ENCODE peak calls at places on chromosomes 11 and 22, in six cellular contexts. One of them, this sample, is unnamed.

GRCh38 chr11:123562166-123562565 is 92.3 kb downstream of the SCN3B start:
- DNase-seq in thoracic aorta: no peak
- DNase-seq in AG04450: no peak
- DNase-seq in CD8-positive, alpha-beta T cell: no peak
- DNase-seq in caudate nucleus: peak
- DNase-seq in dorsolateral prefrontal cortex: no peak
- DNase-seq in this sample: no peak

GRCh38 chr11:61689164-61689496 is 8.9 kb downstream of the DAGLA start:
- DNase-seq in thoracic aorta: no peak
- DNase-seq in AG04450: no peak
- DNase-seq in CD8-positive, alpha-beta T cell: no peak
- DNase-seq in caudate nucleus: no peak
- DNase-seq in dorsolateral prefrontal cortex: no peak
- DNase-seq in this sample: no peak

GRCh38 chr11:134024420-134025085 is 44.3 kb upstream of the JAM3 start:
- DNase-seq in thoracic aorta: no peak
- DNase-seq in AG04450: no peak
- DNase-seq in CD8-positive, alpha-beta T cell: no peak
- DNase-seq in caudate nucleus: no peak
- DNase-seq in dorsolateral prefrontal cortex: no peak
- DNase-seq in this sample: no peak

GRCh38 chr11:134644489-134645456 is 232.7 kb upstream of the B3GAT1 start:
- DNase-seq in thoracic aorta: no peak
- DNase-seq in AG04450: no peak
- DNase-seq in CD8-positive, alpha-beta T cell: peak
- DNase-seq in caudate nucleus: no peak
- DNase-seq in dorsolateral prefrontal cortex: no peak
- DNase-seq in this sample: no peak

GRCh38 chr11:96204366-96204659 is 138.7 kb downstream of the MAML2 start:
- DNase-seq in thoracic aorta: no peak
- DNase-seq in AG04450: no peak
- DNase-seq in CD8-positive, alpha-beta T cell: no peak
- DNase-seq in caudate nucleus: no peak
- DNase-seq in dorsolateral prefrontal cortex: no peak
- DNase-seq in this sample: no peak

GRCh38 chr22:48417143-48418070 is 1410.3 kb downstream of the BRD1 start:
- DNase-seq in thoracic aorta: no peak
- DNase-seq in AG04450: no peak
- DNase-seq in CD8-positive, alpha-beta T cell: no peak
- DNase-seq in caudate nucleus: no peak
- DNase-seq in dorsolateral prefrontal cortex: no peak
- DNase-seq in this sample: no peak

GRCh38 chr22:42222140-42222539 is 48.3 kb downstream of the TCF20 start:
- DNase-seq in thoracic aorta: no peak
- DNase-seq in AG04450: no peak
- DNase-seq in CD8-positive, alpha-beta T cell: no peak
- DNase-seq in caudate nucleus: no peak
- DNase-seq in dorsolateral prefrontal cortex: no peak
- DNase-seq in this sample: no peak

GRCh38 chr11:64152841-64153691 is 12.8 kb downstream of the MACROD1 start:
- DNase-seq in thoracic aorta: no peak
- DNase-seq in AG04450: no peak
- DNase-seq in CD8-positive, alpha-beta T cell: peak
- DNase-seq in caudate nucleus: peak
- DNase-seq in dorsolateral prefrontal cortex: no peak
- DNase-seq in this sample: peak

GRCh38 chr11:110896358-110896757 is 184.1 kb upstream of the ARHGAP20 start:
- DNase-seq in thoracic aorta: no peak
- DNase-seq in AG04450: peak
- DNase-seq in CD8-positive, alpha-beta T cell: no peak
- DNase-seq in caudate nucleus: no peak
- DNase-seq in dorsolateral prefrontal cortex: no peak
- DNase-seq in this sample: no peak

GRCh38 chr11:94175545-94175944 is 46.9 kb downstream of the PANX1 start:
- DNase-seq in thoracic aorta: peak
- DNase-seq in AG04450: no peak
- DNase-seq in CD8-positive, alpha-beta T cell: no peak
- DNase-seq in caudate nucleus: no peak
- DNase-seq in dorsolateral prefrontal cortex: no peak
- DNase-seq in this sample: no peak

GRCh38 chr22:38176170-38176741 is 5.4 kb downstream of the PLA2G6 start:
- DNase-seq in thoracic aorta: no peak
- DNase-seq in AG04450: peak
- DNase-seq in CD8-positive, alpha-beta T cell: peak
- DNase-seq in caudate nucleus: no peak
- DNase-seq in dorsolateral prefrontal cortex: no peak
- DNase-seq in this sample: peak

GRCh38 chr11:64341851-64342791 is 2.1 kb downstream of the CCDC88B start:
- DNase-seq in thoracic aorta: peak
- DNase-seq in AG04450: peak
- DNase-seq in CD8-positive, alpha-beta T cell: peak
- DNase-seq in caudate nucleus: peak
- DNase-seq in dorsolateral prefrontal cortex: peak
- DNase-seq in this sample: peak

GRCh38 chr11:111793863-111794262 is 27.7 kb upstream of the PPP2R1B start:
- DNase-seq in thoracic aorta: no peak
- DNase-seq in AG04450: no peak
- DNase-seq in CD8-positive, alpha-beta T cell: no peak
- DNase-seq in caudate nucleus: no peak
- DNase-seq in dorsolateral prefrontal cortex: no peak
- DNase-seq in this sample: no peak

GRCh38 chr22:49862408-49862776 is 8.7 kb downstream of the ZBED4 start:
- DNase-seq in thoracic aorta: no peak
- DNase-seq in AG04450: no peak
- DNase-seq in CD8-positive, alpha-beta T cell: no peak
- DNase-seq in caudate nucleus: no peak
- DNase-seq in dorsolateral prefrontal cortex: peak
- DNase-seq in this sample: no peak

GRCh38 chr22:44358723-44359440 is 46.1 kb upstream of the SHISAL1 start:
- DNase-seq in thoracic aorta: no peak
- DNase-seq in AG04450: no peak
- DNase-seq in CD8-positive, alpha-beta T cell: no peak
- DNase-seq in caudate nucleus: no peak
- DNase-seq in dorsolateral prefrontal cortex: no peak
- DNase-seq in this sample: no peak

GRCh38 chr11:61815790-61816735 is 740 bp downstream of the FADS1 start:
- DNase-seq in thoracic aorta: peak
- DNase-seq in AG04450: no peak
- DNase-seq in CD8-positive, alpha-beta T cell: peak
- DNase-seq in caudate nucleus: peak
- DNase-seq in dorsolateral prefrontal cortex: no peak
- DNase-seq in this sample: peak

GRCh38 chr11:94655291-94655690 is 88.1 kb downstream of the PIWIL4 start:
- DNase-seq in thoracic aorta: no peak
- DNase-seq in AG04450: no peak
- DNase-seq in CD8-positive, alpha-beta T cell: no peak
- DNase-seq in caudate nucleus: no peak
- DNase-seq in dorsolateral prefrontal cortex: no peak
- DNase-seq in this sample: no peak

GRCh38 chr11:77187776-77188175 is 59.7 kb downstream of the MYO7A start:
- DNase-seq in thoracic aorta: no peak
- DNase-seq in AG04450: no peak
- DNase-seq in CD8-positive, alpha-beta T cell: no peak
- DNase-seq in caudate nucleus: no peak
- DNase-seq in dorsolateral prefrontal cortex: no peak
- DNase-seq in this sample: no peak

GRCh38 chr22:23883658-23884057 is 10.5 kb upstream of the MIF start:
- DNase-seq in thoracic aorta: no peak
- DNase-seq in AG04450: no peak
- DNase-seq in CD8-positive, alpha-beta T cell: no peak
- DNase-seq in caudate nucleus: no peak
- DNase-seq in dorsolateral prefrontal cortex: no peak
- DNase-seq in this sample: no peak

GRCh38 chr11:132943325-132943736 is 589.0 kb downstream of the OPCML start:
- DNase-seq in thoracic aorta: no peak
- DNase-seq in AG04450: no peak
- DNase-seq in CD8-positive, alpha-beta T cell: no peak
- DNase-seq in caudate nucleus: no peak
- DNase-seq in dorsolateral prefrontal cortex: no peak
- DNase-seq in this sample: no peak

GRCh38 chr11:36365937-36366336 is 69.8 kb downstream of the PRR5L start:
- DNase-seq in thoracic aorta: no peak
- DNase-seq in AG04450: no peak
- DNase-seq in CD8-positive, alpha-beta T cell: no peak
- DNase-seq in caudate nucleus: no peak
- DNase-seq in dorsolateral prefrontal cortex: no peak
- DNase-seq in this sample: no peak

GRCh38 chr11:28835317-28835716 is 727.1 kb downstream of the METTL15 start:
- DNase-seq in thoracic aorta: no peak
- DNase-seq in AG04450: no peak
- DNase-seq in CD8-positive, alpha-beta T cell: no peak
- DNase-seq in caudate nucleus: no peak
- DNase-seq in dorsolateral prefrontal cortex: no peak
- DNase-seq in this sample: no peak

GRCh38 chr22:29197096-29197495 is 8.6 kb upstream of the EMID1 start:
- DNase-seq in thoracic aorta: no peak
- DNase-seq in AG04450: no peak
- DNase-seq in CD8-positive, alpha-beta T cell: no peak
- DNase-seq in caudate nucleus: no peak
- DNase-seq in dorsolateral prefrontal cortex: no peak
- DNase-seq in this sample: no peak

GRCh38 chr11:83219095-83219494 is 25.6 kb downstream of the ANKRD42 start:
- DNase-seq in thoracic aorta: no peak
- DNase-seq in AG04450: no peak
- DNase-seq in CD8-positive, alpha-beta T cell: no peak
- DNase-seq in caudate nucleus: no peak
- DNase-seq in dorsolateral prefrontal cortex: no peak
- DNase-seq in this sample: no peak

GRCh38 chr11:124793466-124794278 is 6.5 kb downstream of the MSANTD2 start:
- DNase-seq in thoracic aorta: no peak
- DNase-seq in AG04450: no peak
- DNase-seq in CD8-positive, alpha-beta T cell: no peak
- DNase-seq in caudate nucleus: no peak
- DNase-seq in dorsolateral prefrontal cortex: no peak
- DNase-seq in this sample: no peak

GRCh38 chr11:122271747-122272146 is 155.7 kb upstream of the BLID start:
- DNase-seq in thoracic aorta: no peak
- DNase-seq in AG04450: no peak
- DNase-seq in CD8-positive, alpha-beta T cell: no peak
- DNase-seq in caudate nucleus: no peak
- DNase-seq in dorsolateral prefrontal cortex: no peak
- DNase-seq in this sample: no peak

GRCh38 chr11:123775274-123775673 is 21.0 kb upstream of the OR6X1 start:
- DNase-seq in thoracic aorta: no peak
- DNase-seq in AG04450: no peak
- DNase-seq in CD8-positive, alpha-beta T cell: no peak
- DNase-seq in caudate nucleus: no peak
- DNase-seq in dorsolateral prefrontal cortex: no peak
- DNase-seq in this sample: no peak

GRCh38 chr11:43933608-43934358 is 8.7 kb upstream of the C11orf96 start:
- DNase-seq in thoracic aorta: no peak
- DNase-seq in AG04450: no peak
- DNase-seq in CD8-positive, alpha-beta T cell: no peak
- DNase-seq in caudate nucleus: peak
- DNase-seq in dorsolateral prefrontal cortex: no peak
- DNase-seq in this sample: no peak

DNA sequence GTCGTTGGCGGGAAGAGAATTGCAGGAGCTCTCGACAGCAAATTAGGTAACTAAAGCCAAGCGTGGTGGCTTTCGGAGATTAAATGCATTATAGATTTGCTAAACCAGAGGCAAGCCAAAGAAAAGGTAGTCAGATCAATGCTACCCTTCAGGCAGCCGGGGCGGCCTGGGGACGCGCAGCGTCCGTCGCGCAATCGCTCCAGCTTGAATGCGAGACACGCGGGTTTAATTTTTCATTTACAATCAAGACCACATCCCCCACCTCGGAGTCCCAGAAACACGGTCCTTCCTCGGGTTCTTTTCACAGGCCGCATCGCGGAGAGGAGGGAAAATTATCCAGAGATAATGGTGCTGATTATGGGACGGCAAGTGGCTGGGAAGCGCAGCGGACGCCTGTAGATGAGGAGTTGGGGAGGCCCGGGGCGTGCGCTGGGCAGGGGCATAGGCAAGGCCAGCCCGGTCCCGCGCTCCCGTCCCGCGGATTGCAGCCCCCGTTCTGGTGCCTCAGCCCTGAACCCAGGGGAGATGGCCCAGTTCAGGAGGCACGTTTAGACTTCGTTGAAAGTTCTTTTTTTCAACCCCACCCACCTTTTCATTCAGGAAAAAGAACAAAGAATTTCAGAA is 350.4 kb downstream of the CADM1 start:
- DNase-seq in thoracic aorta: no peak
- DNase-seq in AG04450: no peak
- DNase-seq in CD8-positive, alpha-beta T cell: no peak
- DNase-seq in caudate nucleus: no peak
- DNase-seq in dorsolateral prefrontal cortex: no peak
- DNase-seq in this sample: no peak
- H3K27ac ChIP-seq in thoracic aorta: no peak
- H3K27ac ChIP-seq in AG04450: no peak
- H3K27ac ChIP-seq in CD8-positive, alpha-beta T cell: no peak
- H3K27ac ChIP-seq in caudate nucleus: no peak
- H3K27ac ChIP-seq in dorsolateral prefrontal cortex: no peak
- H3K27ac ChIP-seq in this sample: no peak

DNA sequence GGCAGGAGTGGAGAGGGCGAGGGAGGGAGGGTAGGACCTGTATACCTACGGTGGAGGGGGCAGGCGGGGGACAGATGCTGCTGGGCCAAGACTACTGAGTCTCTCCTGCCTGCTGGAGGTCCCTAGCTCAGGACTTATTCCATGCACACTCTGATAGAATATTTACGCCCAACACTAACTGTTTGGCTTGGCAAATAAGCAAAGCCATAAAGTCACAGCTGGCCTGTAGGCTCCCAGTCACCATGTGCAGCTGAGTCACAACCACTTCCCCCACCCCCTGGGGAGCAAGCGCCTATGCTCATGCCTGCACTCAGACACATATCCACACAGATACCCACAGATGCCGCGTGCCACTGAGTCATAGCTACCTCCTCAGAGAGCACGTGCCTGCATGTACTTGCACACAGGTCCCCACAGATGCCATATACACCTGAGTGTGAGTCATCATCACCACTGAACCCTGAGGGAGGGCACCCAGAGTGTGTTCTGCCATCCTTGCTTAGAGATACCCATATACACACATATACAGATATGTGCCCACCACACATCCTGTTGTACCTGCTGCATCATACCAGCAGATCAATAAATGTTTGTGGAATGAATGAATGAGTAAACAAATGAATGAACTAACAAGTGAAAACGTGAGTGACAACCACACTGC is 95.8 kb downstream of the SWAP70 start:
- DNase-seq in thoracic aorta: peak
- DNase-seq in AG04450: peak
- DNase-seq in CD8-positive, alpha-beta T cell: peak
- DNase-seq in caudate nucleus: peak
- DNase-seq in dorsolateral prefrontal cortex: peak
- DNase-seq in this sample: no peak
- H3K27ac ChIP-seq in thoracic aorta: peak
- H3K27ac ChIP-seq in AG04450: peak
- H3K27ac ChIP-seq in CD8-positive, alpha-beta T cell: no peak
- H3K27ac ChIP-seq in caudate nucleus: peak
- H3K27ac ChIP-seq in dorsolateral prefrontal cortex: peak
- H3K27ac ChIP-seq in this sample: no peak

GRCh38 chr11:12149672-12150225 is 39.4 kb downstream of the MICAL2 start:
- DNase-seq in thoracic aorta: no peak
- DNase-seq in AG04450: no peak
- DNase-seq in CD8-positive, alpha-beta T cell: no peak
- DNase-seq in caudate nucleus: no peak
- DNase-seq in dorsolateral prefrontal cortex: peak
- DNase-seq in this sample: no peak
- H3K27ac ChIP-seq in thoracic aorta: peak
- H3K27ac ChIP-seq in AG04450: peak
- H3K27ac ChIP-seq in CD8-positive, alpha-beta T cell: no peak
- H3K27ac ChIP-seq in caudate nucleus: no peak
- H3K27ac ChIP-seq in dorsolateral prefrontal cortex: peak
- H3K27ac ChIP-seq in this sample: no peak

GRCh38 chr11:45155627-45156180 is 9.3 kb downstream of the PRDM11 start:
- DNase-seq in thoracic aorta: no peak
- DNase-seq in AG04450: no peak
- DNase-seq in CD8-positive, alpha-beta T cell: no peak
- DNase-seq in caudate nucleus: no peak
- DNase-seq in dorsolateral prefrontal cortex: no peak
- DNase-seq in this sample: no peak
- H3K27ac ChIP-seq in thoracic aorta: peak
- H3K27ac ChIP-seq in AG04450: no peak
- H3K27ac ChIP-seq in CD8-positive, alpha-beta T cell: no peak
- H3K27ac ChIP-seq in caudate nucleus: no peak
- H3K27ac ChIP-seq in dorsolateral prefrontal cortex: no peak
- H3K27ac ChIP-seq in this sample: no peak